ENCODE peak calls at places on chromosome 20, in seven cellular contexts. D is heart left ventricle; Z is CD8-positive, alpha-beta T cell; W is kidney; I is psoas muscle; T is AG10803; O is tibial nerve. K is an unnamed sample.

GRCh38 chr20:11032611-11033010 is 358.8 kb upstream of the JAG1 start:
- DNase-seq in Z (no peak), D (no peak), I (no peak), T (no peak), W (no peak), O (no peak), K (no peak)

GRCh38 chr20:64025826-64026412 is 10.1 kb upstream of the C20orf204 start:
- DNase-seq in D (no peak), W (no peak), Z (no peak), T (no peak), O (no peak), I (no peak), K (no peak)

GRCh38 chr20:1191289-1191688 is 6.5 kb upstream of the TMEM74B start:
- DNase-seq in T (no peak), Z (no peak), W (no peak), I (no peak), D (no peak), O (no peak), K (no peak)

GRCh38 chr20:56222201-56222600 is 26.3 kb upstream of the MC3R start:
- DNase-seq in Z (no peak), D (no peak), I (no peak), O (no peak), T (peak), W (no peak), K (no peak)

GRCh38 chr20:64065973-64066341 is 3.0 kb downstream of the TCEA2 start:
- DNase-seq in D (no peak), T (peak), Z (peak), I (no peak), W (no peak), O (no peak), K (no peak)

GRCh38 chr20:50027611-50028105 is 44.9 kb downstream of the SNAI1 start:
- DNase-seq in O (no peak), I (peak), Z (no peak), T (peak), D (peak), W (peak), K (peak)

GRCh38 chr20:49956689-49957443 is 20.7 kb downstream of the RNF114 start:
- DNase-seq in O (no peak), Z (no peak), D (peak), T (no peak), I (peak), W (no peak), K (no peak)

GRCh38 chr20:59253779-59254319 is 46.6 kb upstream of the EDN3 start:
- DNase-seq in D (no peak), T (no peak), Z (peak), I (no peak), O (no peak), W (no peak), K (no peak)

GRCh38 chr20:52921300-52921699 is 50.9 kb upstream of the TSHZ2 start:
- DNase-seq in I (no peak), D (no peak), W (no peak), Z (no peak), T (no peak), O (no peak), K (no peak)

GRCh38 chr20:7695622-7696021 is 244.6 kb downstream of the HAO1 start:
- DNase-seq in T (peak), W (no peak), Z (no peak), D (no peak), I (no peak), O (no peak), K (no peak)

GRCh38 chr20:25036331-25036936 is 21.5 kb downstream of the ACSS1 start:
- DNase-seq in I (no peak), D (no peak), W (peak), Z (no peak), T (no peak), O (no peak), K (no peak)

GRCh38 chr20:8443464-8444072 is 311.5 kb downstream of the PLCB1 start:
- DNase-seq in W (no peak), I (no peak), O (no peak), Z (no peak), D (no peak), T (no peak), K (no peak)

GRCh38 chr20:49797292-49797628 is 15.4 kb upstream of the SLC9A8 start:
- DNase-seq in O (no peak), I (peak), Z (no peak), T (no peak), D (no peak), W (no peak), K (no peak)

GRCh38 chr20:12970372-12970821 is 38.4 kb upstream of the SPTLC3 start:
- DNase-seq in Z (no peak), D (no peak), W (no peak), I (no peak), O (peak), T (peak), K (no peak)

GRCh38 chr20:40251284-40251932 is 437.6 kb downstream of the MAFB start:
- DNase-seq in D (no peak), Z (no peak), O (peak), I (no peak), W (no peak), T (peak), K (no peak)

GRCh38 chr20:10427060-10427692 is 6.8 kb downstream of the MKKS start:
- DNase-seq in T (peak), Z (peak), W (peak), D (peak), I (peak), O (peak), K (peak)

GRCh38 chr20:43987531-43987930 is 72.9 kb downstream of the TOX2 start:
- DNase-seq in Z (no peak), T (no peak), O (no peak), I (no peak), W (no peak), D (no peak), K (no peak)

GRCh38 chr20:64104667-64105451 is 2.5 kb downstream of the NPBWR2 start:
- DNase-seq in Z (peak), I (peak), D (peak), W (peak), T (no peak), O (no peak), K (peak)

GRCh38 chr20:51731771-51732453 is 36.3 kb downstream of the ATP9A start:
- DNase-seq in D (peak), Z (no peak), W (peak), I (no peak), O (no peak), T (no peak), K (no peak)

GRCh38 chr20:21048841-21049273 is 57.3 kb downstream of the LINC00237 start:
- DNase-seq in I (peak), O (no peak), Z (peak), D (no peak), T (peak), W (no peak), K (no peak)

GRCh38 chr20:59560588-59561227 is 43.6 kb upstream of the PHACTR3 start:
- DNase-seq in W (no peak), T (peak), D (no peak), I (no peak), Z (no peak), O (no peak), K (no peak)

GRCh38 chr20:297925-298754 is 770 bp downstream of the ZCCHC3 start:
- DNase-seq in Z (peak), I (peak), D (peak), W (peak), O (peak), T (peak), K (no peak)

GRCh38 chr20:49569403-49570115 is 1.6 kb upstream of the PTGIS start:
- DNase-seq in Z (no peak), T (no peak), W (no peak), I (no peak), O (no peak), D (no peak), K (no peak)

GRCh38 chr20:60789399-60789798 is 462.7 kb upstream of the CDH4 start:
- DNase-seq in I (no peak), D (no peak), Z (no peak), W (no peak), T (no peak), O (no peak), K (no peak)

GRCh38 chr20:55160996-55161395 is 685.6 kb downstream of the DOK5 start:
- DNase-seq in T (peak), Z (no peak), W (no peak), I (no peak), O (no peak), D (no peak), K (no peak)

GRCh38 chr20:61263084-61263695 is 11.1 kb downstream of the CDH4 start:
- DNase-seq in I (no peak), O (peak), D (no peak), Z (peak), T (peak), W (no peak), K (no peak)

GRCh38 chr20:51616060-51616459 is 73.5 kb upstream of the NFATC2 start:
- DNase-seq in T (no peak), I (no peak), W (no peak), O (no peak), D (no peak), Z (no peak), K (no peak)

GRCh38 chr20:48801197-48801596 is 26.6 kb downstream of the PREX1 start:
- DNase-seq in D (no peak), I (no peak), W (no peak), Z (no peak), T (no peak), O (no peak), K (no peak)

GRCh38 chr20:1150218-1150617 is 31.8 kb downstream of the PSMF1 start:
- DNase-seq in W (no peak), Z (no peak), I (no peak), O (no peak), D (no peak), T (no peak), K (no peak)

GRCh38 chr20:46388201-46388836 is 18.1 kb downstream of the ELMO2 start:
- DNase-seq in Z (no peak), I (no peak), T (no peak), W (no peak), D (no peak), O (no peak), K (no peak)

GRCh38 chr20:59811681-59812171 is 121.7 kb downstream of the SYCP2 start:
- DNase-seq in W (peak), I (no peak), D (peak), T (no peak), Z (no peak), O (peak), K (no peak)

GRCh38 chr20:16662462-16662861 is 67.4 kb upstream of the SNRPB2 start:
- DNase-seq in Z (no peak), O (no peak), D (no peak), W (no peak), I (no peak), T (no peak), K (no peak)
- TF ChIP-seq CTCF in Z (no peak), O (no peak), D (no peak), W (no peak), I (no peak), T (no peak), K (no peak)

GRCh38 chr20:57904706-57905105 is 194.9 kb upstream of the PMEPA1 start:
- DNase-seq in T (peak), D (no peak), W (no peak), I (no peak), O (no peak), Z (no peak), K (no peak)

GRCh38 chr20:57901526-57901925 is 191.7 kb upstream of the PMEPA1 start:
- DNase-seq in Z (no peak), T (no peak), O (no peak), I (no peak), W (no peak), D (no peak), K (no peak)

GRCh38 chr20:57900226-57900905 is 190.6 kb upstream of the PMEPA1 start:
- DNase-seq in O (no peak), T (no peak), Z (no peak), W (no peak), I (no peak), D (no peak), K (no peak)

GRCh38 chr20:57899554-57899953 is 189.7 kb upstream of the PMEPA1 start:
- DNase-seq in O (no peak), I (no peak), Z (no peak), W (no peak), D (no peak), T (peak), K (no peak)

DNA sequence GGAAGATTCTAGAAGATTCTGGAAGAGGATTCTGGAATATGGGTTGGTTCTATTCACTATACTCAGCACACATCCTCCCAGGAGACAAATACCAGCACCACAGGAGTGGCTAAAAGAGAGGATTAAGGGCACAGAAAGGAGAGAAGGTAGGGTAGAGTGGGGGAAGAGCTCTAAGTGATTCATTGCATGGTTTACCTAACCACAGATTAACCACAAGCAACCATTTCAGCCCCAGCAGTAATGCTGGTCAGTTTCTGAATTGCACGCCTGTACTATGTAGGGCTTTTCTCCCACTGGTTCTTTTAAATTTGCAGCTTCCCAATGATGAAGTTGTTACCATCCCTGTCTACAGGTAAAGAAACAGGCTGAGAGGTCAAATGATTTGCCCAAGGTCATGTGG is 192.7 kb upstream of the PMEPA1 start:
- DNase-seq in D (no peak), Z (no peak), T (peak), W (no peak), O (no peak), I (no peak), K (no peak)
- TF ChIP-seq CTCF in D (no peak), Z (no peak), T (peak), W (no peak), O (no peak), I (no peak), K (no peak)

DNA sequence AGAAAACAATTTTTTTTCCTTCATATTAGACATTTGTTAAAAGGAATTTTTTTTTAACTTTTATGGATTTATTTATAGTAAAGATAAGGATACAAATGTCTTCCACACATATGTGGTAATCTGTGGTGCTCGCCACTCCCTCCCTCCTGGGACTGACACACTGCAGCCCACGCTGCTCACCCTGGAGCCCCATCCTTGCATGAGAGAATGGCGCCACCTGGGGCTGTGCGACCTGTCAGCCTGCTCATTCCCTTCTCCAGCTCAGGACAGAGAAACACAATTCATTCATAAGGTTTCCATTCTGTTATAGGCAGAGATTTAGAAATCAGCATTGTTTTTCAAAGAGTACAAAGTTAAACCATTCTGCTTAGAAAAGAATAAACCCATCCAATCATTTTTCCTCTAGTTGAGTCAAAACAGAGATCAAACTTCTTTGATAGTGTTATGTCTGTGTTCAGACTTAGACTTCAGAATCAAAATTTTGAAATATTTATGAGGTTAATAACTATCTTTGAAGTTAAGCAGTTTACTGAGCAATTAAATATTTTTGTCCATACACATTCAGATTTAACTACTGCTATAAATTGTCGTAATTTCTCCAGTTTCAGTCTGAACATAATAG is 42.8 kb upstream of the DYNLRB1 start:
- DNase-seq in D (peak), O (peak), W (no peak), Z (peak), T (peak), I (peak), K (no peak)
- TF ChIP-seq CTCF in D (peak), O (no peak), W (no peak), Z (no peak), T (peak), I (peak), K (no peak)

DNA sequence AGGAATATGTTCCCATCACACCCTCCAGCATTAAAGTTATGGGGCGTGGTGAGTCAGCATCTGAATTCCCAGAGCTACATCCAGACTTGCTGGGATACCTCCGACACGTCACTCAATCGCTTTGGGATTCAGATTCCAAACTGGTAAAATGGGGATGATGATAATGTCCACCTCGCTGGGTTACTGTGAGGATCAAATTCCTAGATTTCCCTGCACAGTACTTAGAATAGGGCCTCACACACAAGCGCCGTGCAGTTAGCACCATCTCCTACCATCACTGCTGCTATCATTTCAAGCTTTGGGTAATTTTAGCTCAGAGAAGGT is 107.2 kb downstream of the SULF2 start:
- DNase-seq in W (no peak), Z (no peak), T (no peak), D (no peak), O (no peak), I (no peak), K (no peak)
- TF ChIP-seq CTCF in W (no peak), Z (no peak), T (no peak), D (no peak), O (no peak), I (no peak), K (no peak)

DNA sequence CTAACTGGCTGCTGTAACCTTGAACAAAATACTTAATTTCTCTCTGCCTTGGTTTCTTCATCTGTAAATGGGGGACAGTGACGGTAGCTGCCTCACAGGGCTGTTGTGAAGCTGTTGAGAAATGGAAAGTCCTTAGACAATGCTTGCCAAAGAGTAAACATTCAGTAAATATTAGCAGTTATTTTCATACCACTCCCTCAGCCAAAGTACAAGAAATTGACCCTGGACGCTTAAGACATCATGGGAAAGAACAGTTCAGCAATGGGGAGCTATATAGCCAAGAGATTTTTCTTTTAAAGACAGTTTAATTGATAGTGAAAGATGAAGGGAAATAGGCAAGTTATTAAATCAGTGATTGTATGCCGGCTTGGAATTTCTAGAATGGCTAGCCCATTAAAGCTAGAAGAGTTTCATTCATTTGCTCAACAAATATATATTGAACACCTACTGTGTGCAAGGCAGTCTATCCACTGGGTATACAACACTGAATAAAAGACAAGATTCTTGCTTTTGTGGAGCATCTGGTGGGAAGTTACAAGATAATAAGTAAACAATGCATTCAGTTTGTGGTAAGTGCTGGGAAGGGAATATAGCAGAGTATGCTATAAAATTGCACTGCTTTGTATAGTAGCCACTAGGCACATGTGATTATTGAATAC is 2.0 kb downstream of the CTNNBL1 start:
- DNase-seq in T (no peak), Z (no peak), D (no peak), O (no peak), W (no peak), I (no peak), K (no peak)
- TF ChIP-seq CTCF in T (no peak), Z (no peak), D (no peak), O (no peak), W (no peak), I (no peak), K (no peak)

DNA sequence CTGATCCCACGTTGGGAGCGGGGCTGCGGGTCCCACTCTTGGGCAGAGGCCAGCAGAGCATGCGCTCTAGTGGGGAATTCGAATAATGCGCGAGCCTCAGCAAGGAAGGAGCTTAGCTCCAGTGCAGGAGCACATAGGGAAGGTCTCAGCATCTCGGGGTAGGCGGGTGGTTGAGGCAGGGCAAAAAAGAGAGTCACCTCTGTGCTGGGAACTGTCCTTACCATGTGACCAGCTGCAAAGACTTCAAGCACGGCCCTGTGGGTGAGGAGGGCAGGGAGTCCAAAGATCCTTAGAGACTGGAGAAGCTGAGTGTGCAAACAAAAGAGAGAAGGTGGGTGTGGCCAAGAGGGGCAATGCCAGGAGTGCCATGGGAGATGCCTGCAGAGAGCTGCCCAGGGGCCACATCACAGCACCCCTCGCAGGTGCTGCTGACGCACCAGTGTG is 79.2 kb upstream of the CD93 start:
- DNase-seq in W (no peak), I (no peak), Z (no peak), D (no peak), O (no peak), T (no peak), K (no peak)
- TF ChIP-seq CTCF in W (no peak), I (no peak), Z (no peak), D (no peak), O (no peak), T (no peak), K (no peak)

DNA sequence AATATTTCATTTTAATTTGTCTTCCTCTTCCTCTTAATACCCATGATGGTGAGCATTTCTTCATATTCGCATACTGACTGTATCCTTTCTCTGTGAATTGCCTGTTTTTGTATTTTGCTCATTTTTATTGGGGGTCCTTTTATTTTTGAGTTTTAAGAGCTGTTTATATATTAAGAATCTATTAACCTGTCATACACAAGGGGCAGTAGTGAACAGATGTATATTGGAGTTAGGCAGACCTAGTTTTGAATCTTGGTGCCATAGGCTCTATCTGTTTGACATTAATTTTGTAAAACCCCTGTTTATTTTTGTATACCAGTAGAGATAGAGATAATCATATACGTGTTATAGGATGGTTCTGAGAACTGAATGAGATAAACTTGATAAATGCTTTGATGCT is 3.1 kb upstream of the WFDC5 start:
- DNase-seq in D (no peak), T (no peak), Z (no peak), I (no peak), W (no peak), O (no peak), K (no peak)
- TF ChIP-seq CTCF in D (no peak), T (peak), Z (no peak), I (no peak), W (no peak), O (no peak), K (no peak)

GRCh38 chr20:36352843-36353553 is 46.9 kb downstream of the DLGAP4 start:
- DNase-seq in D (no peak), Z (no peak), W (no peak), T (no peak), I (no peak), O (no peak), K (no peak)
- TF ChIP-seq CTCF in D (no peak), Z (no peak), W (no peak), T (no peak), I (no peak), O (no peak), K (no peak)

GRCh38 chr20:33667245-33668086 is 723 bp downstream of the ACTL10 start:
- DNase-seq in D (peak), Z (peak), W (peak), I (peak), T (peak), O (no peak), K (no peak)
- TF ChIP-seq CTCF in D (peak), Z (peak), W (no peak), I (no peak), T (no peak), O (no peak), K (no peak)

K was measured in omental fat pad.